ENCODE peak calls at places on chromosomes 11 and 22, in nine cellular contexts. One of them, this sample, is unnamed. For H3K79me2, the result is how much of the 10 kb centered on the place peaks cover.

GRCh38 chr22:33975841-33976240 is 55.6 kb upstream of the LARGE1 start:
- DNase-seq in HCT116: no peak
- DNase-seq in PC-3: no peak
- DNase-seq in hepatocyte: no peak
- DNase-seq in GM23338: no peak
- DNase-seq in GM23248: no peak
- DNase-seq in MM.1S: no peak
- DNase-seq in SK-N-SH: no peak
- DNase-seq in neural progenitor cell: no peak
- DNase-seq in this sample: no peak

GRCh38 chr22:38745676-38746460 is 9.9 kb downstream of the SUN2 start:
- DNase-seq in HCT116: no peak
- DNase-seq in hepatocyte: no peak
- DNase-seq in MM.1S: no peak
- DNase-seq in PC-3: no peak
- DNase-seq in neural progenitor cell: no peak
- DNase-seq in SK-N-SH: no peak
- DNase-seq in GM23338: no peak
- DNase-seq in GM23248: no peak
- DNase-seq in this sample: no peak

GRCh38 chr11:112216591-112217105 is 9.6 kb upstream of the PTS start:
- DNase-seq in HCT116: no peak
- DNase-seq in SK-N-SH: no peak
- DNase-seq in GM23338: no peak
- DNase-seq in neural progenitor cell: no peak
- DNase-seq in MM.1S: no peak
- DNase-seq in PC-3: peak
- DNase-seq in GM23248: peak
- DNase-seq in hepatocyte: no peak
- DNase-seq in this sample: no peak

GRCh38 chr22:49826603-49827306 is 918 bp downstream of the BRD1 start:
- DNase-seq in PC-3: no peak
- DNase-seq in MM.1S: peak
- DNase-seq in GM23338: peak
- DNase-seq in GM23248: peak
- DNase-seq in SK-N-SH: peak
- DNase-seq in hepatocyte: peak
- DNase-seq in neural progenitor cell: peak
- DNase-seq in HCT116: no peak
- DNase-seq in this sample: peak

GRCh38 chr11:72598901-72599300 is 75.3 kb downstream of the PDE2A start:
- DNase-seq in GM23338: peak
- DNase-seq in hepatocyte: peak
- DNase-seq in PC-3: peak
- DNase-seq in MM.1S: no peak
- DNase-seq in SK-N-SH: peak
- DNase-seq in neural progenitor cell: peak
- DNase-seq in HCT116: no peak
- DNase-seq in GM23248: peak
- DNase-seq in this sample: no peak

GRCh38 chr22:23497016-23497885 is 82.8 kb downstream of the IGLL1 start:
- DNase-seq in HCT116: no peak
- DNase-seq in MM.1S: no peak
- DNase-seq in GM23248: no peak
- DNase-seq in SK-N-SH: no peak
- DNase-seq in GM23338: no peak
- DNase-seq in neural progenitor cell: no peak
- DNase-seq in hepatocyte: no peak
- DNase-seq in PC-3: no peak
- DNase-seq in this sample: no peak

GRCh38 chr22:27391092-27391770 is 410.3 kb downstream of the MN1 start:
- DNase-seq in GM23248: peak
- DNase-seq in SK-N-SH: no peak
- DNase-seq in neural progenitor cell: peak
- DNase-seq in PC-3: no peak
- DNase-seq in GM23338: peak
- DNase-seq in HCT116: no peak
- DNase-seq in MM.1S: no peak
- DNase-seq in hepatocyte: peak
- DNase-seq in this sample: no peak

GRCh38 chr11:61966673-61967176 is 709 bp downstream of the FTH1 start:
- DNase-seq in hepatocyte: no peak
- DNase-seq in HCT116: no peak
- DNase-seq in PC-3: peak
- DNase-seq in SK-N-SH: peak
- DNase-seq in neural progenitor cell: peak
- DNase-seq in MM.1S: peak
- DNase-seq in GM23338: peak
- DNase-seq in GM23248: peak
- DNase-seq in this sample: peak

GRCh38 chr11:116984186-116984585 is 114.0 kb downstream of the SIK3 start:
- DNase-seq in MM.1S: no peak
- DNase-seq in GM23248: peak
- DNase-seq in neural progenitor cell: no peak
- DNase-seq in SK-N-SH: no peak
- DNase-seq in HCT116: no peak
- DNase-seq in hepatocyte: no peak
- DNase-seq in GM23338: no peak
- DNase-seq in PC-3: peak
- DNase-seq in this sample: no peak

GRCh38 chr22:41181349-41182241 is 23.5 kb upstream of the L3MBTL2 start:
- DNase-seq in GM23248: no peak
- DNase-seq in hepatocyte: no peak
- DNase-seq in neural progenitor cell: no peak
- DNase-seq in PC-3: peak
- DNase-seq in SK-N-SH: no peak
- DNase-seq in HCT116: no peak
- DNase-seq in MM.1S: no peak
- DNase-seq in GM23338: peak
- DNase-seq in this sample: no peak

GRCh38 chr11:18408558-18409242 is 3.4 kb upstream of the LDHC start:
- DNase-seq in GM23338: no peak
- DNase-seq in SK-N-SH: no peak
- DNase-seq in GM23248: peak
- DNase-seq in neural progenitor cell: no peak
- DNase-seq in PC-3: peak
- DNase-seq in HCT116: no peak
- DNase-seq in MM.1S: no peak
- DNase-seq in hepatocyte: no peak
- DNase-seq in this sample: peak

GRCh38 chr11:110059706-110060430 is 33.3 kb upstream of the ZC3H12C start:
- DNase-seq in HCT116: no peak
- DNase-seq in hepatocyte: no peak
- DNase-seq in GM23248: peak
- DNase-seq in SK-N-SH: no peak
- DNase-seq in PC-3: peak
- DNase-seq in neural progenitor cell: no peak
- DNase-seq in GM23338: no peak
- DNase-seq in MM.1S: no peak
- DNase-seq in this sample: no peak

DNA sequence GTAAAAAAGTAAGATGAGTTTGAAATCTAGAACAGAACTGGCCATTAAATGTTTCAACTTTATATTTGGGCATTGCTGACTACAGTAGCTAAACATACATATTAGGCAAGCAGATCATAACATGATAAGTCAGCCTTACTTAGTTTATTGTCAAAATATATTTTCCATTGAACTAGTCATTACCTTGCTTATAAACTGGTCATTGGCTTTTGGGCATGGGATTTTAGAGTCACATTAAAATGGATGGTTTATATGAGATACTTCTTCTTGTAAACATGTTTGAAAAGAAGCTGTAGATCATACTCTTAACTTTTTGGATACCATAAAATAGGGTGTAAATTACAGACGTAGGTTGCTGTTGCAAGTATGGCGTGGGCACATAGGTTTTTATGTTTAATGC is 2.7 kb downstream of the HIPK3 start:
- DNase-seq in MM.1S: no peak
- DNase-seq in hepatocyte: no peak
- DNase-seq in neural progenitor cell: no peak
- DNase-seq in GM23338: no peak
- DNase-seq in SK-N-SH: no peak
- DNase-seq in GM23248: peak
- DNase-seq in PC-3: no peak
- DNase-seq in HCT116: no peak
- DNase-seq in this sample: no peak
- H3K79me2 ChIP-seq in MM.1S: half or more
- H3K79me2 ChIP-seq in hepatocyte: half or more
- H3K79me2 ChIP-seq in neural progenitor cell: half or more
- H3K79me2 ChIP-seq in GM23338: half or more
- H3K79me2 ChIP-seq in SK-N-SH: half or more
- H3K79me2 ChIP-seq in GM23248: half or more
- H3K79me2 ChIP-seq in PC-3: half or more
- H3K79me2 ChIP-seq in HCT116: half or more
- H3K79me2 ChIP-seq in this sample: half or more

GRCh38 chr11:77410076-77410827 is 63.6 kb downstream of the PAK1 start:
- DNase-seq in SK-N-SH: no peak
- DNase-seq in HCT116: no peak
- DNase-seq in PC-3: no peak
- DNase-seq in MM.1S: no peak
- DNase-seq in GM23338: peak
- DNase-seq in neural progenitor cell: no peak
- DNase-seq in hepatocyte: no peak
- DNase-seq in GM23248: no peak
- DNase-seq in this sample: no peak

GRCh38 chr11:77411238-77411637 is 62.7 kb downstream of the PAK1 start:
- DNase-seq in hepatocyte: peak
- DNase-seq in GM23248: peak
- DNase-seq in PC-3: no peak
- DNase-seq in neural progenitor cell: peak
- DNase-seq in HCT116: no peak
- DNase-seq in MM.1S: peak
- DNase-seq in GM23338: peak
- DNase-seq in SK-N-SH: no peak
- DNase-seq in this sample: no peak

GRCh38 chr11:77406396-77406795 is 67.5 kb downstream of the PAK1 start:
- DNase-seq in GM23248: no peak
- DNase-seq in PC-3: no peak
- DNase-seq in GM23338: no peak
- DNase-seq in HCT116: no peak
- DNase-seq in neural progenitor cell: no peak
- DNase-seq in SK-N-SH: no peak
- DNase-seq in hepatocyte: no peak
- DNase-seq in MM.1S: no peak
- DNase-seq in this sample: no peak

GRCh38 chr11:77409046-77409445 is 64.8 kb downstream of the PAK1 start:
- DNase-seq in neural progenitor cell: no peak
- DNase-seq in PC-3: no peak
- DNase-seq in GM23338: no peak
- DNase-seq in hepatocyte: no peak
- DNase-seq in GM23248: no peak
- DNase-seq in HCT116: no peak
- DNase-seq in SK-N-SH: no peak
- DNase-seq in MM.1S: no peak
- DNase-seq in this sample: no peak

GRCh38 chr11:77407613-77408012 is 66.3 kb downstream of the PAK1 start:
- DNase-seq in neural progenitor cell: no peak
- DNase-seq in HCT116: peak
- DNase-seq in MM.1S: no peak
- DNase-seq in GM23338: peak
- DNase-seq in SK-N-SH: peak
- DNase-seq in hepatocyte: peak
- DNase-seq in PC-3: peak
- DNase-seq in GM23248: peak
- DNase-seq in this sample: no peak
- TF ChIP-seq EZH2phosphoT487 in neural progenitor cell: no peak
- TF ChIP-seq EZH2phosphoT487 in HCT116: no peak
- TF ChIP-seq EZH2phosphoT487 in MM.1S: no peak
- TF ChIP-seq EZH2phosphoT487 in GM23338: no peak
- TF ChIP-seq EZH2phosphoT487 in SK-N-SH: no peak
- TF ChIP-seq EZH2phosphoT487 in hepatocyte: no peak
- TF ChIP-seq EZH2phosphoT487 in PC-3: no peak
- TF ChIP-seq EZH2phosphoT487 in GM23248: no peak
- TF ChIP-seq EZH2phosphoT487 in this sample: no peak

GRCh38 chr11:126405906-126406305 is 50.4 kb downstream of the ST3GAL4 start:
- DNase-seq in GM23248: no peak
- DNase-seq in HCT116: peak
- DNase-seq in neural progenitor cell: no peak
- DNase-seq in GM23338: no peak
- DNase-seq in PC-3: peak
- DNase-seq in MM.1S: no peak
- DNase-seq in hepatocyte: no peak
- DNase-seq in SK-N-SH: no peak
- DNase-seq in this sample: no peak

GRCh38 chr11:126406368-126406767 is 50.9 kb downstream of the ST3GAL4 start:
- DNase-seq in GM23338: no peak
- DNase-seq in SK-N-SH: no peak
- DNase-seq in hepatocyte: no peak
- DNase-seq in PC-3: no peak
- DNase-seq in GM23248: no peak
- DNase-seq in HCT116: no peak
- DNase-seq in neural progenitor cell: no peak
- DNase-seq in MM.1S: no peak
- DNase-seq in this sample: no peak

GRCh38 chr11:126407682-126408288 is 52.3 kb downstream of the ST3GAL4 start:
- DNase-seq in GM23338: no peak
- DNase-seq in hepatocyte: no peak
- DNase-seq in SK-N-SH: no peak
- DNase-seq in MM.1S: no peak
- DNase-seq in HCT116: no peak
- DNase-seq in PC-3: no peak
- DNase-seq in neural progenitor cell: no peak
- DNase-seq in GM23248: no peak
- DNase-seq in this sample: no peak

GRCh38 chr11:126408496-126408895 is 53.0 kb downstream of the ST3GAL4 start:
- DNase-seq in GM23338: no peak
- DNase-seq in GM23248: no peak
- DNase-seq in HCT116: no peak
- DNase-seq in PC-3: no peak
- DNase-seq in MM.1S: no peak
- DNase-seq in neural progenitor cell: no peak
- DNase-seq in hepatocyte: no peak
- DNase-seq in SK-N-SH: no peak
- DNase-seq in this sample: no peak

GRCh38 chr11:126407101-126407521 is 51.6 kb downstream of the ST3GAL4 start:
- DNase-seq in hepatocyte: no peak
- DNase-seq in HCT116: no peak
- DNase-seq in GM23248: no peak
- DNase-seq in MM.1S: no peak
- DNase-seq in neural progenitor cell: no peak
- DNase-seq in PC-3: no peak
- DNase-seq in SK-N-SH: no peak
- DNase-seq in GM23338: no peak
- DNase-seq in this sample: no peak
- H3K4me2 ChIP-seq in hepatocyte: no peak
- H3K4me2 ChIP-seq in HCT116: no peak
- H3K4me2 ChIP-seq in GM23248: no peak
- H3K4me2 ChIP-seq in MM.1S: no peak
- H3K4me2 ChIP-seq in neural progenitor cell: no peak
- H3K4me2 ChIP-seq in PC-3: peak
- H3K4me2 ChIP-seq in SK-N-SH: no peak
- H3K4me2 ChIP-seq in GM23338: no peak
- H3K4me2 ChIP-seq in this sample: no peak

DNA sequence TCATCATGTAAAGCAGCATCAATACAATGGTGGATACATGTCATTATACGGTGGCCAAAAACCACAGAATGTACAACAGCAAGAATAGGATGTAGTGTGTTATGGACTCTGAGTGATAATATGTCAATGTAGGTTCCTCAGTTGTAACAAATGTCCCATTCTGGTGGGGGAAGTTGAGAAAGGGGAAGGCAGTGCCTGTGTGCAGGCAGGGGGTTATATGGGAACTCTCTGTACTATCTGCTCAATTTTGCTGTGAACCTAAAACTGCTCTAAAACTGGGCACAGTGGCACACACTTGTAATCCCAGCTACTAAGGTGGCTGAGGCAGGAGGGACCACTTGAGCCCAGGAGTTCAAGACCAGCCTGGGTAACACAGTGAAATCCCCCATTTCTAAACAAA is 5.9 kb downstream of the CHKA start:
- DNase-seq in SK-N-SH: no peak
- DNase-seq in GM23338: no peak
- DNase-seq in hepatocyte: no peak
- DNase-seq in GM23248: no peak
- DNase-seq in neural progenitor cell: no peak
- DNase-seq in HCT116: no peak
- DNase-seq in MM.1S: no peak
- DNase-seq in PC-3: no peak
- DNase-seq in this sample: no peak
- H3K79me2 ChIP-seq in SK-N-SH: half or more
- H3K79me2 ChIP-seq in GM23338: half or more
- H3K79me2 ChIP-seq in hepatocyte: half or more
- H3K79me2 ChIP-seq in GM23248: half or more
- H3K79me2 ChIP-seq in neural progenitor cell: half or more
- H3K79me2 ChIP-seq in HCT116: half or more
- H3K79me2 ChIP-seq in MM.1S: half or more
- H3K79me2 ChIP-seq in PC-3: half or more
- H3K79me2 ChIP-seq in this sample: half or more